ENCODE peak calls at places on chromosomes 2 and 18, in ten cellular contexts. One of them, this sample, is unnamed.

GRCh38 chr2:224865016-224865415 is 148.9 kb upstream of the CCDC195 start:
- DNase-seq in neural crest cell: no peak
- DNase-seq in hepatocyte: no peak
- DNase-seq in uterus: no peak
- DNase-seq in nephron progenitor cell: no peak
- DNase-seq in Peyer's patch: no peak
- DNase-seq in colonic mucosa: no peak
- DNase-seq in cardiac muscle cell: no peak
- DNase-seq in AG09319: peak
- DNase-seq in astrocyte of the spinal cord: peak
- DNase-seq in this sample: peak

GRCh38 chr2:202609381-202610145 is 25.2 kb upstream of the FAM117B start:
- DNase-seq in AG09319: no peak
- DNase-seq in Peyer's patch: no peak
- DNase-seq in neural crest cell: no peak
- DNase-seq in hepatocyte: no peak
- DNase-seq in uterus: no peak
- DNase-seq in colonic mucosa: peak
- DNase-seq in nephron progenitor cell: no peak
- DNase-seq in astrocyte of the spinal cord: no peak
- DNase-seq in cardiac muscle cell: no peak
- DNase-seq in this sample: no peak

GRCh38 chr2:58521803-58522602 is 280.9 kb upstream of the FANCL start:
- DNase-seq in AG09319: no peak
- DNase-seq in neural crest cell: no peak
- DNase-seq in nephron progenitor cell: no peak
- DNase-seq in Peyer's patch: no peak
- DNase-seq in astrocyte of the spinal cord: peak
- DNase-seq in cardiac muscle cell: no peak
- DNase-seq in colonic mucosa: no peak
- DNase-seq in uterus: no peak
- DNase-seq in hepatocyte: no peak
- DNase-seq in this sample: no peak

GRCh38 chr18:56210466-56210865 is 427.9 kb downstream of the TXNL1 start:
- DNase-seq in cardiac muscle cell: no peak
- DNase-seq in hepatocyte: no peak
- DNase-seq in neural crest cell: no peak
- DNase-seq in astrocyte of the spinal cord: no peak
- DNase-seq in Peyer's patch: no peak
- DNase-seq in nephron progenitor cell: no peak
- DNase-seq in colonic mucosa: no peak
- DNase-seq in AG09319: no peak
- DNase-seq in uterus: no peak
- DNase-seq in this sample: no peak

GRCh38 chr18:76458522-76459311 is 36.3 kb downstream of the ZNF516 start:
- DNase-seq in uterus: no peak
- DNase-seq in neural crest cell: no peak
- DNase-seq in astrocyte of the spinal cord: no peak
- DNase-seq in colonic mucosa: no peak
- DNase-seq in cardiac muscle cell: no peak
- DNase-seq in hepatocyte: no peak
- DNase-seq in nephron progenitor cell: no peak
- DNase-seq in AG09319: no peak
- DNase-seq in Peyer's patch: peak
- DNase-seq in this sample: no peak

GRCh38 chr2:24410976-24411375 is 50.6 kb upstream of the ITSN2 start:
- DNase-seq in Peyer's patch: no peak
- DNase-seq in nephron progenitor cell: no peak
- DNase-seq in colonic mucosa: no peak
- DNase-seq in neural crest cell: no peak
- DNase-seq in astrocyte of the spinal cord: no peak
- DNase-seq in cardiac muscle cell: no peak
- DNase-seq in uterus: no peak
- DNase-seq in AG09319: no peak
- DNase-seq in hepatocyte: no peak
- DNase-seq in this sample: no peak

GRCh38 chr2:98771771-98772521 is 41.0 kb upstream of the MGAT4A start:
- DNase-seq in uterus: no peak
- DNase-seq in hepatocyte: no peak
- DNase-seq in Peyer's patch: peak
- DNase-seq in colonic mucosa: no peak
- DNase-seq in astrocyte of the spinal cord: peak
- DNase-seq in neural crest cell: no peak
- DNase-seq in cardiac muscle cell: no peak
- DNase-seq in nephron progenitor cell: no peak
- DNase-seq in AG09319: no peak
- DNase-seq in this sample: no peak

GRCh38 chr2:239298126-239298804 is 102.6 kb downstream of the HDAC4 start:
- DNase-seq in colonic mucosa: no peak
- DNase-seq in uterus: peak
- DNase-seq in neural crest cell: no peak
- DNase-seq in nephron progenitor cell: no peak
- DNase-seq in AG09319: no peak
- DNase-seq in cardiac muscle cell: no peak
- DNase-seq in hepatocyte: no peak
- DNase-seq in astrocyte of the spinal cord: no peak
- DNase-seq in Peyer's patch: peak
- DNase-seq in this sample: no peak

GRCh38 chr2:15038373-15039364 is 406.2 kb downstream of the LRATD1 start:
- DNase-seq in cardiac muscle cell: no peak
- DNase-seq in colonic mucosa: no peak
- DNase-seq in neural crest cell: no peak
- DNase-seq in AG09319: no peak
- DNase-seq in hepatocyte: no peak
- DNase-seq in Peyer's patch: no peak
- DNase-seq in nephron progenitor cell: no peak
- DNase-seq in astrocyte of the spinal cord: peak
- DNase-seq in uterus: no peak
- DNase-seq in this sample: no peak

GRCh38 chr18:32803571-32803970 is 30.7 kb upstream of the KLHL14 start:
- DNase-seq in AG09319: no peak
- DNase-seq in astrocyte of the spinal cord: no peak
- DNase-seq in hepatocyte: no peak
- DNase-seq in Peyer's patch: peak
- DNase-seq in nephron progenitor cell: peak
- DNase-seq in colonic mucosa: no peak
- DNase-seq in uterus: no peak
- DNase-seq in neural crest cell: peak
- DNase-seq in cardiac muscle cell: no peak
- DNase-seq in this sample: no peak

GRCh38 chr2:29481313-29481712 is 366.1 kb downstream of the CLIP4 start:
- DNase-seq in neural crest cell: no peak
- DNase-seq in uterus: no peak
- DNase-seq in hepatocyte: no peak
- DNase-seq in astrocyte of the spinal cord: no peak
- DNase-seq in colonic mucosa: no peak
- DNase-seq in AG09319: no peak
- DNase-seq in nephron progenitor cell: no peak
- DNase-seq in Peyer's patch: no peak
- DNase-seq in cardiac muscle cell: no peak
- DNase-seq in this sample: no peak

GRCh38 chr18:53225567-53226325 is 885.7 kb downstream of the DCC start:
- DNase-seq in Peyer's patch: no peak
- DNase-seq in nephron progenitor cell: no peak
- DNase-seq in colonic mucosa: no peak
- DNase-seq in uterus: no peak
- DNase-seq in AG09319: no peak
- DNase-seq in hepatocyte: no peak
- DNase-seq in astrocyte of the spinal cord: no peak
- DNase-seq in neural crest cell: no peak
- DNase-seq in cardiac muscle cell: no peak
- DNase-seq in this sample: no peak

DNA sequence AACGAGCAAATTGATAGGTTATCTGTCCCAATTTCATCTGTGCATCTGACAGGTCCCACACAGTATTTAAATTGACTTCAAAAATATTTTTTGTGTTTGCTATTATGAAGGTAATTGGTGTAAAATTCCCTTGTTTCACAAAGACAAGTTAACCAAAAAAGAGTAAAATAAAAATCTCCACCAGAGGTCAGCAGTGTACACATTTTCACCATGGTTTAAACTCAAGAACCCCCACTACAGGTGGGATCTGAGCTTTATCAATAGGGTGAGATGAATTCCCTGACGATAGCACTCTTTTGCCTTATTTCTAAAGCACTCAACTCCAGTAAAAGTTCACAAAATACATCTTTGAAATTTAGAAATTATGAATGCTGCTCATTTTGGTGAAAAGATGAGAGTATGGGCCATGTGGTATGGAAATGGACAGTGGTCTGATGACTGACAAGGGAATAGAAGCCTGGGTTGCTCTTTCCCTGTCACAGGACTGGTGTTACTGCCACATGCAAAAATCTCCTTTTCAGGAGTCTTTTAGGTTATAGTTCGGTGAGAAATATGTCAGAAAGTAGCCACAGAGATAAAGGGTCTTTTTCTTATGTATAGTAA is 68.0 kb downstream of the SERPINB8 start:
- DNase-seq in Peyer's patch: no peak
- DNase-seq in astrocyte of the spinal cord: peak
- DNase-seq in AG09319: no peak
- DNase-seq in nephron progenitor cell: peak
- DNase-seq in neural crest cell: no peak
- DNase-seq in hepatocyte: peak
- DNase-seq in cardiac muscle cell: peak
- DNase-seq in colonic mucosa: no peak
- DNase-seq in uterus: no peak
- DNase-seq in this sample: peak
- TF ChIP-seq CTCF in Peyer's patch: peak
- TF ChIP-seq CTCF in astrocyte of the spinal cord: peak
- TF ChIP-seq CTCF in AG09319: peak
- TF ChIP-seq CTCF in nephron progenitor cell: peak
- TF ChIP-seq CTCF in neural crest cell: peak
- TF ChIP-seq CTCF in hepatocyte: peak
- TF ChIP-seq CTCF in cardiac muscle cell: peak
- TF ChIP-seq CTCF in colonic mucosa: peak
- TF ChIP-seq CTCF in uterus: no peak
- TF ChIP-seq CTCF in this sample: peak

GRCh38 chr2:171564463-171564862 is 42.2 kb downstream of the CYBRD1 start:
- DNase-seq in neural crest cell: no peak
- DNase-seq in nephron progenitor cell: no peak
- DNase-seq in Peyer's patch: no peak
- DNase-seq in uterus: no peak
- DNase-seq in AG09319: no peak
- DNase-seq in colonic mucosa: no peak
- DNase-seq in astrocyte of the spinal cord: no peak
- DNase-seq in hepatocyte: peak
- DNase-seq in cardiac muscle cell: no peak
- DNase-seq in this sample: no peak

GRCh38 chr2:171566753-171567152 is 44.5 kb downstream of the CYBRD1 start:
- DNase-seq in astrocyte of the spinal cord: no peak
- DNase-seq in colonic mucosa: no peak
- DNase-seq in cardiac muscle cell: no peak
- DNase-seq in nephron progenitor cell: no peak
- DNase-seq in hepatocyte: no peak
- DNase-seq in uterus: no peak
- DNase-seq in AG09319: no peak
- DNase-seq in Peyer's patch: no peak
- DNase-seq in neural crest cell: no peak
- DNase-seq in this sample: no peak

GRCh38 chr2:171571721-171572120 is 49.4 kb downstream of the CYBRD1 start:
- DNase-seq in cardiac muscle cell: no peak
- DNase-seq in Peyer's patch: no peak
- DNase-seq in neural crest cell: no peak
- DNase-seq in uterus: no peak
- DNase-seq in astrocyte of the spinal cord: no peak
- DNase-seq in AG09319: no peak
- DNase-seq in hepatocyte: no peak
- DNase-seq in colonic mucosa: no peak
- DNase-seq in nephron progenitor cell: no peak
- DNase-seq in this sample: no peak

GRCh38 chr2:171566099-171566498 is 43.8 kb downstream of the CYBRD1 start:
- DNase-seq in AG09319: no peak
- DNase-seq in astrocyte of the spinal cord: no peak
- DNase-seq in Peyer's patch: no peak
- DNase-seq in neural crest cell: no peak
- DNase-seq in colonic mucosa: no peak
- DNase-seq in nephron progenitor cell: no peak
- DNase-seq in hepatocyte: no peak
- DNase-seq in uterus: no peak
- DNase-seq in cardiac muscle cell: no peak
- DNase-seq in this sample: no peak

GRCh38 chr2:171568085-171568484 is 45.8 kb downstream of the CYBRD1 start:
- DNase-seq in cardiac muscle cell: no peak
- DNase-seq in colonic mucosa: no peak
- DNase-seq in nephron progenitor cell: no peak
- DNase-seq in neural crest cell: no peak
- DNase-seq in hepatocyte: no peak
- DNase-seq in AG09319: no peak
- DNase-seq in astrocyte of the spinal cord: no peak
- DNase-seq in Peyer's patch: no peak
- DNase-seq in uterus: no peak
- DNase-seq in this sample: no peak
- TF ChIP-seq CTCF in cardiac muscle cell: no peak
- TF ChIP-seq CTCF in colonic mucosa: no peak
- TF ChIP-seq CTCF in nephron progenitor cell: no peak
- TF ChIP-seq CTCF in neural crest cell: no peak
- TF ChIP-seq CTCF in hepatocyte: no peak
- TF ChIP-seq CTCF in AG09319: no peak
- TF ChIP-seq CTCF in astrocyte of the spinal cord: peak
- TF ChIP-seq CTCF in Peyer's patch: no peak
- TF ChIP-seq CTCF in uterus: no peak
- TF ChIP-seq CTCF in this sample: peak

DNA sequence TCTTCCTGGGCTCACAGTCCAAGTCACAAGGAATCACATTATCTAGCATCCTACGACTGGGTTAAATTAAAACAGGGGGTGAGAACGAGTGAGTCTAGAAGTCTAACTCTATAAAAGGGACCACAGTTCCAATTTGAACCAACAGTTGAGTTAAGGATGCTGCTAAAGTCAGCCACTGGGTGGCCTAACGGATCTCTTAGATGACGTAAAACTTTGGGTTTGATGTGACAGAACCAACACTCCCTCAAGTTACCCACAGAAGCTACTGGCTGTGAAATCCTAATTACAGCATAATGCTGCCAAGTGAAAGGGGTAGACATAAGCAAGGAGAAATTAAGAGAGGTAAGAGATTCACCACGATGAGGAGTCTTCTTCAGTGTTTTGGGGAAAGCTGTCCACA is 32.7 kb upstream of the RUFY4 start:
- DNase-seq in cardiac muscle cell: no peak
- DNase-seq in nephron progenitor cell: no peak
- DNase-seq in uterus: no peak
- DNase-seq in neural crest cell: no peak
- DNase-seq in hepatocyte: no peak
- DNase-seq in astrocyte of the spinal cord: no peak
- DNase-seq in Peyer's patch: no peak
- DNase-seq in AG09319: no peak
- DNase-seq in colonic mucosa: no peak
- DNase-seq in this sample: no peak
- TF ChIP-seq CTCF in cardiac muscle cell: no peak
- TF ChIP-seq CTCF in nephron progenitor cell: no peak
- TF ChIP-seq CTCF in uterus: no peak
- TF ChIP-seq CTCF in neural crest cell: no peak
- TF ChIP-seq CTCF in hepatocyte: no peak
- TF ChIP-seq CTCF in astrocyte of the spinal cord: no peak
- TF ChIP-seq CTCF in Peyer's patch: no peak
- TF ChIP-seq CTCF in AG09319: no peak
- TF ChIP-seq CTCF in colonic mucosa: no peak
- TF ChIP-seq CTCF in this sample: peak

DNA sequence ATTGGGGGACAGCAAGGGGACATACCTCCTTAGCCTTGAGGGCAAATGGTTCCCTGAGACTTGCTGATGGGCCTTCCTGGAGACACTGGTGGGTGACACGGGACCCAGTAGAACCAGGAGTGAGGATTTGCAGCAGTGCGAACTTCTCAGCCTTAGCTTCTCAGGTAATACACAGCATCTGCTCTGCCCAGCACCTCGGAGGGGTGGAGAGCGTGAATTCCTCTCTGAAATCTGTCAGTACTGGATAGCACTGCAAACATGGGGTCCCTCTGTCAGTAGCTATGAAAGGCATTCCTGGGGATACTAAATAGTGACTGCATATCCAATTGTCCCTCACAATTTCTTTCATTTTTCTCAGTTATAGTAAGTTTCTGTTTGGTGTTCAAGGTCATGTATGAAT is 151.7 kb downstream of the GBX2 start:
- DNase-seq in nephron progenitor cell: no peak
- DNase-seq in Peyer's patch: no peak
- DNase-seq in cardiac muscle cell: no peak
- DNase-seq in hepatocyte: no peak
- DNase-seq in AG09319: no peak
- DNase-seq in uterus: no peak
- DNase-seq in astrocyte of the spinal cord: no peak
- DNase-seq in neural crest cell: no peak
- DNase-seq in colonic mucosa: no peak
- DNase-seq in this sample: no peak
- TF ChIP-seq CTCF in nephron progenitor cell: no peak
- TF ChIP-seq CTCF in Peyer's patch: no peak
- TF ChIP-seq CTCF in cardiac muscle cell: no peak
- TF ChIP-seq CTCF in hepatocyte: no peak
- TF ChIP-seq CTCF in AG09319: no peak
- TF ChIP-seq CTCF in uterus: no peak
- TF ChIP-seq CTCF in astrocyte of the spinal cord: no peak
- TF ChIP-seq CTCF in neural crest cell: no peak
- TF ChIP-seq CTCF in colonic mucosa: no peak
- TF ChIP-seq CTCF in this sample: no peak

This sample was measured in HFFc6.